ENCODE peak calls at places on chromosomes 6 and 20, in nine cellular contexts. G is fibroblast of mammary gland, P is nephron progenitor cell, Q is breast epithelium, F is astrocyte of the spinal cord, H is epithelial cell of proximal tubule, L is cardiac muscle cell, O is GM23338, R is OCI-LY7. I is an unnamed sample.

GRCh38 chr20:64077876-64078551 is 1.3 kb downstream of the RGS19 start:
- DNase-seq in G (no peak), P (no peak), Q (no peak), F (no peak), H (no peak), L (no peak), O (peak; percentile 57), R (peak; percentile 92), I (peak; percentile 63)

GRCh38 chr20:21179796-21180195 is 53.9 kb downstream of the KIZ start:
- DNase-seq in G (peak; percentile 71), P (no peak), Q (no peak), F (no peak), H (no peak), L (peak; percentile 50), O (no peak), R (no peak), I (no peak)

GRCh38 chr6:109772961-109773431 is 81.9 kb downstream of the FIG4 start:
- DNase-seq in G (peak; percentile 57), P (no peak), Q (peak; percentile 55), F (peak; percentile 45), H (no peak), L (no peak), O (no peak), R (no peak), I (no peak)

GRCh38 chr6:83536647-83537589 is 24.6 kb downstream of the PRSS35 start:
- DNase-seq in G (no peak), P (no peak), Q (no peak), F (no peak), H (no peak), L (no peak), O (no peak), R (no peak), I (no peak)

GRCh38 chr6:34374112-34374907 is 18.2 kb downstream of the NUDT3 start:
- DNase-seq in G (no peak), P (no peak), Q (no peak), F (no peak), H (no peak), L (peak; percentile 51), O (no peak), R (peak; percentile 17), I (no peak)

GRCh38 chr6:12102350-12102749 is 90.2 kb downstream of the HIVEP1 start:
- DNase-seq in G (no peak), P (no peak), Q (no peak), F (no peak), H (no peak), L (no peak), O (no peak), R (no peak), I (no peak)

GRCh38 chr6:97958143-97958542 is 675.1 kb upstream of the MMS22L start:
- DNase-seq in G (no peak), P (no peak), Q (no peak), F (peak; percentile 7), H (no peak), L (no peak), O (peak; percentile 47), R (no peak), I (no peak)

GRCh38 chr6:13522639-13523038 is 35.2 kb upstream of the GFOD1 start:
- DNase-seq in G (peak; percentile 72), P (no peak), Q (no peak), F (peak; percentile 32), H (no peak), L (peak; percentile 65), O (no peak), R (no peak), I (no peak)

GRCh38 chr6:81981812-81982211 is 229.3 kb upstream of the TENT5A start:
- DNase-seq in G (peak; percentile 69), P (no peak), Q (no peak), F (peak; percentile 83), H (no peak), L (peak; percentile 69), O (no peak), R (no peak), I (no peak)

GRCh38 chr20:43925786-43926185 is 11.1 kb downstream of the TOX2 start:
- DNase-seq in G (peak; percentile 46), P (no peak), Q (no peak), F (no peak), H (no peak), L (peak; percentile 64), O (no peak), R (no peak), I (no peak)

GRCh38 chr6:2669067-2669710 is 81.5 kb downstream of the MYLK4 start:
- DNase-seq in G (no peak), P (no peak), Q (no peak), F (no peak), H (no peak), L (peak; percentile 49), O (no peak), R (no peak), I (no peak)

GRCh38 chr6:151349651-151350270 is 41.6 kb downstream of the ZBTB2 start:
- DNase-seq in G (no peak), P (no peak), Q (no peak), F (no peak), H (no peak), L (no peak), O (no peak), R (no peak), I (no peak)

GRCh38 chr6:84514089-84514971 is 250.1 kb downstream of the TBX18 start:
- DNase-seq in G (no peak), P (no peak), Q (no peak), F (no peak), H (no peak), L (no peak), O (no peak), R (no peak), I (no peak)

GRCh38 chr6:108437821-108438220 is 122.9 kb upstream of the FOXO3 start:
- DNase-seq in G (peak; percentile 8), P (no peak), Q (no peak), F (no peak), H (no peak), L (no peak), O (no peak), R (no peak), I (no peak)

GRCh38 chr20:34389206-34389953 is 26.3 kb downstream of the ITCH start:
- DNase-seq in G (peak; percentile 78), P (no peak), Q (no peak), F (peak; percentile 49), H (no peak), L (no peak), O (no peak), R (no peak), I (no peak)

GRCh38 chr6:161407581-161407980 is 133.7 kb upstream of the AGPAT4 start:
- DNase-seq in G (peak; percentile 94), P (no peak), Q (no peak), F (peak; percentile 60), H (peak; percentile 92), L (peak; percentile 72), O (no peak), R (no peak), I (no peak)

GRCh38 chr6:4805553-4806307 is 29.5 kb downstream of the CDYL start:
- DNase-seq in G (peak; percentile 36), P (peak; percentile 52), Q (no peak), F (peak; percentile 39), H (no peak), L (peak; percentile 45), O (peak; percentile 78), R (peak; percentile 22), I (no peak)

GRCh38 chr20:59403261-59403961 is 103.0 kb downstream of the EDN3 start:
- DNase-seq in G (no peak), P (peak; percentile 95), Q (no peak), F (no peak), H (no peak), L (peak; percentile 11), O (peak; percentile 75), R (peak; percentile 39), I (peak; percentile 52)

GRCh38 chr6:152046118-152046517 is 238.6 kb downstream of the ESR1 start:
- DNase-seq in G (no peak), P (no peak), Q (no peak), F (no peak), H (no peak), L (no peak), O (no peak), R (no peak), I (no peak)

GRCh38 chr6:20789162-20789561 is 254.9 kb downstream of the CDKAL1 start:
- DNase-seq in G (peak; percentile 45), P (no peak), Q (no peak), F (peak; percentile 50), H (no peak), L (peak; percentile 60), O (no peak), R (no peak), I (no peak)
- TF ChIP-seq CTCF in G (peak; percentile 5), P (no peak), Q (no peak), F (peak; percentile 22), H (peak; percentile 15), L (no peak), O (peak; percentile 39), R (no peak), I (no peak)

GRCh38 chr20:23320317-23320716 is 30.3 kb upstream of the NXT1 start:
- DNase-seq in G (peak; percentile 35), P (no peak), Q (no peak), F (no peak), H (no peak), L (peak; percentile 42), O (peak; percentile 47), R (no peak), I (no peak)
- TF ChIP-seq CTCF in G (peak; percentile 51), P (no peak), Q (no peak), F (peak; percentile 52), H (peak; percentile 43), L (peak; percentile 50), O (peak; percentile 34), R (peak; percentile 21), I (no peak)

DNA sequence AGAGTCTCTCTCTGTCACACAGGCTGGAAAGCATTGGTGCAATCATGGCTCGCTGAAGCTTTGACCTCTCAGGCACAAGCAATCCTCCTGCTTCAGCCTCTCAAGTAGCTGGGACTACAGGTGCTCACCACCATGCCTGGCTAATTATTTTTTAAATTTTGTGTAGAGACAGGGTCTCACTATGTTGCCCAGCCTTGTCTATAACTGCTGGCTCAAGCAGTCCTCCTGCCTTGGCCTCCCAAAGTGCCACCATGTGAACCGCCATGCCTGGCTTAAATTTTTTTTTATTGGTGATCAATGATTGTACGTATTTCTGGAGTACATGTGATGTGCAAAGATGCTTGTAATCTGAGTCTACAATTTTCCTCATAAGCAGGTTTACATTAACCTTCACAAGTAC is 54.8 kb downstream of the THBS2 start:
- DNase-seq in G (no peak), P (no peak), Q (no peak), F (no peak), H (no peak), L (no peak), O (no peak), R (no peak), I (no peak)
- TF ChIP-seq CTCF in G (no peak), P (no peak), Q (no peak), F (no peak), H (no peak), L (no peak), O (no peak), R (no peak), I (no peak)

GRCh38 chr20:60993647-60994046 is 258.4 kb upstream of the CDH4 start:
- DNase-seq in G (peak; percentile 18), P (no peak), Q (no peak), F (no peak), H (no peak), L (no peak), O (peak; percentile 11), R (no peak), I (no peak)
- TF ChIP-seq CTCF in G (peak; percentile 41), P (peak; percentile 17), Q (no peak), F (peak; percentile 6), H (peak; percentile 45), L (no peak), O (peak; percentile 31), R (peak; percentile 35), I (no peak)